ENCODE peak calls at places on chromosomes 13 and 19, in ten cellular contexts. E is body of pancreas; A is CD8-positive, alpha-beta memory T cell; Y is A549; W is sigmoid colon; B is CD8-positive, alpha-beta T cell; U is tibial artery; H is kidney; O is OCI-LY7; D is heart left ventricle. Q is an unnamed sample. For H3K4me1, the result is how much of the 10 kb centered on the place peaks cover.

GRCh38 chr19:10718205-10719196 is 622 bp downstream of the DNM2 start:
- DNase-seq in E (peak), A (peak), Y (no peak), W (no peak), B (peak), U (peak), H (peak), O (peak), D (peak), Q (peak)

GRCh38 chr19:1449467-1450442 is at the start of gene APC2:
- DNase-seq in E (no peak), A (peak), Y (peak), W (no peak), B (no peak), U (no peak), H (no peak), O (peak), D (no peak), Q (no peak)

GRCh38 chr19:18231775-18232174 is 5.5 kb upstream of the PDE4C start:
- DNase-seq in E (no peak), A (no peak), Y (no peak), W (no peak), B (no peak), U (no peak), H (no peak), O (peak), D (no peak), Q (no peak)

GRCh38 chr13:25806304-25806974 is 245.4 kb downstream of the SHISA2 start:
- DNase-seq in E (no peak), A (no peak), Y (no peak), W (no peak), B (no peak), U (no peak), H (no peak), O (no peak), D (no peak), Q (no peak)

GRCh38 chr13:46662690-46663089 is 109.7 kb downstream of the LRCH1 start:
- DNase-seq in E (no peak), A (no peak), Y (no peak), W (no peak), B (no peak), U (no peak), H (no peak), O (no peak), D (no peak), Q (no peak)

GRCh38 chr13:23455401-23456185 is 22.1 kb upstream of the SACS start:
- DNase-seq in E (no peak), A (no peak), Y (no peak), W (no peak), B (no peak), U (no peak), H (no peak), O (no peak), D (no peak), Q (no peak)

GRCh38 chr13:33123066-33123940 is 107.1 kb downstream of the KL start:
- DNase-seq in E (peak), A (no peak), Y (no peak), W (peak), B (no peak), U (peak), H (no peak), O (no peak), D (peak), Q (peak)

GRCh38 chr19:6739884-6740588 is 556 bp downstream of the TRIP10 start:
- DNase-seq in E (peak), A (peak), Y (peak), W (no peak), B (no peak), U (no peak), H (no peak), O (peak), D (peak), Q (peak)

GRCh38 chr19:18772620-18773587 is 18.2 kb downstream of the COMP start:
- DNase-seq in E (peak), A (no peak), Y (no peak), W (no peak), B (no peak), U (no peak), H (peak), O (no peak), D (no peak), Q (no peak)

GRCh38 chr13:27997904-27998522 is 9.5 kb upstream of the URAD start:
- DNase-seq in E (peak), A (no peak), Y (peak), W (no peak), B (no peak), U (no peak), H (no peak), O (peak), D (peak), Q (peak)

GRCh38 chr19:45470147-45471081 is 2.6 kb downstream of the FOSB start:
- DNase-seq in E (no peak), A (peak), Y (no peak), W (no peak), B (no peak), U (peak), H (peak), O (no peak), D (no peak), Q (no peak)

GRCh38 chr19:7973883-7974282 is 30.4 kb upstream of the TIMM44 start:
- DNase-seq in E (no peak), A (no peak), Y (no peak), W (no peak), B (no peak), U (no peak), H (peak), O (no peak), D (peak), Q (peak)

GRCh38 chr19:12676928-12677327 is 4.8 kb downstream of the DHPS start:
- DNase-seq in E (no peak), A (no peak), Y (no peak), W (no peak), B (no peak), U (no peak), H (no peak), O (no peak), D (no peak), Q (no peak)

GRCh38 chr19:18428837-18429674 is 8.9 kb downstream of the ISYNA1 start:
- DNase-seq in E (peak), A (peak), Y (peak), W (peak), B (peak), U (no peak), H (peak), O (peak), D (peak), Q (peak)

GRCh38 chr19:19202707-19203011 is 555 bp downstream of the NR2C2AP start:
- DNase-seq in E (no peak), A (no peak), Y (no peak), W (no peak), B (peak), U (no peak), H (no peak), O (peak), D (no peak), Q (no peak)

GRCh38 chr13:95793018-95793555 is 116.1 kb downstream of the DNAJC3 start:
- DNase-seq in E (no peak), A (no peak), Y (no peak), W (no peak), B (no peak), U (no peak), H (no peak), O (no peak), D (no peak), Q (no peak)

GRCh38 chr19:34778342-34778741 is 5.3 kb upstream of the ZNF599 start:
- DNase-seq in E (no peak), A (no peak), Y (no peak), W (no peak), B (no peak), U (no peak), H (no peak), O (no peak), D (no peak), Q (no peak)
- H3K4me1 ChIP-seq in E (under half), A (under half), Y (under half), W (under half), B (under half), U (under half), H (under half), O (under half), D (under half), Q (under half)

GRCh38 chr19:2555422-2556220 is 79.7 kb downstream of the GADD45B start:
- DNase-seq in E (no peak), A (no peak), Y (no peak), W (peak), B (no peak), U (no peak), H (peak), O (no peak), D (no peak), Q (peak)
- H3K4me1 ChIP-seq in E (under half), A (under half), Y (under half), W (under half), B (under half), U (under half), H (under half), O (under half), D (under half), Q (under half)

GRCh38 chr13:50080856-50081105 is 65.5 kb downstream of the KCNRG start:
- DNase-seq in E (no peak), A (peak), Y (no peak), W (no peak), B (no peak), U (no peak), H (no peak), O (no peak), D (no peak), Q (no peak)
- H3K4me1 ChIP-seq in E (under half), A (under half), Y (under half), W (half or more), B (under half), U (under half), H (under half), O (under half), D (under half), Q (half or more)

GRCh38 chr19:54333586-54334298 is 5.2 kb downstream of the LILRA4 start:
- DNase-seq in E (no peak), A (no peak), Y (no peak), W (no peak), B (no peak), U (no peak), H (no peak), O (no peak), D (no peak), Q (no peak)
- H3K4me1 ChIP-seq in E (under half), A (under half), Y (under half), W (under half), B (under half), U (under half), H (under half), O (under half), D (under half), Q (under half)

GRCh38 chr19:4012975-4013634 is 5.6 kb downstream of the PIAS4 start:
- DNase-seq in E (no peak), A (no peak), Y (no peak), W (peak), B (no peak), U (no peak), H (no peak), O (no peak), D (no peak), Q (no peak)
- H3K4me1 ChIP-seq in E (half or more), A (under half), Y (under half), W (half or more), B (under half), U (half or more), H (under half), O (under half), D (under half), Q (half or more)

GRCh38 chr13:97238432-97238831 is 16.3 kb downstream of the MBNL2 start:
- DNase-seq in E (no peak), A (no peak), Y (no peak), W (no peak), B (no peak), U (no peak), H (no peak), O (no peak), D (no peak), Q (no peak)
- H3K4me1 ChIP-seq in E (half or more), A (under half), Y (half or more), W (half or more), B (under half), U (half or more), H (half or more), O (under half), D (half or more), Q (half or more)

DNA sequence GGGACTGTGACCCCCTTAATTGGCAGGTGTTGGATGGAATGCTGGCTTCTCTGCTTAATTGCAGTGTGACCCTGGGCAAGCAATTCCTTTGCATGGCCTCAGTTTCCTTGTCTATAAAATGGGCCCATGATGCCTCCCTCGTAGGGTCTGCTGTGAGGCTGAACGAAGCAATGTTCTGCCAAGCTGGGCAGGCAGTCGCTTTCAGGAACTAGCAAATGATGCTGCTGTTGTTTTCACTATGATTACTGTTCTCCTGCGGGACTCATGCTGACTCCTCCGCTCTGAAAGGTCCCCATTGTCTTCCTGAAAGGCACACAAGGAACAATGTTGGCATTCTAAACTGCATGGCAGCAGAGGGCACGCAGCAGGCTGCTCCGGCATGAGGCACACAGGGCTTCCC is 6.8 kb downstream of the BICRA start:
- DNase-seq in E (no peak), A (no peak), Y (no peak), W (no peak), B (no peak), U (no peak), H (no peak), O (no peak), D (no peak), Q (no peak)
- H3K4me1 ChIP-seq in E (under half), A (under half), Y (under half), W (half or more), B (under half), U (half or more), H (under half), O (under half), D (under half), Q (half or more)

GRCh38 chr19:38030681-38031422 is 123.8 kb downstream of the SIPA1L3 start:
- DNase-seq in E (no peak), A (no peak), Y (no peak), W (no peak), B (no peak), U (no peak), H (peak), O (no peak), D (no peak), Q (no peak)

GRCh38 chr19:38025908-38026307 is 118.9 kb downstream of the SIPA1L3 start:
- DNase-seq in E (no peak), A (no peak), Y (no peak), W (no peak), B (no peak), U (no peak), H (peak), O (no peak), D (no peak), Q (no peak)

GRCh38 chr19:38031423-38031770 is 124.4 kb downstream of the SIPA1L3 start:
- DNase-seq in E (no peak), A (no peak), Y (no peak), W (no peak), B (no peak), U (no peak), H (no peak), O (no peak), D (no peak), Q (no peak)

GRCh38 chr19:38032151-38032550 is 125.1 kb downstream of the SIPA1L3 start:
- DNase-seq in E (no peak), A (no peak), Y (no peak), W (no peak), B (no peak), U (no peak), H (peak), O (no peak), D (no peak), Q (no peak)

GRCh38 chr19:38028913-38029565 is 122.0 kb downstream of the SIPA1L3 start:
- DNase-seq in E (no peak), A (no peak), Y (no peak), W (no peak), B (no peak), U (no peak), H (peak), O (no peak), D (no peak), Q (no peak)
- H3K4me1 ChIP-seq in E (under half), A (under half), Y (under half), W (under half), B (under half), U (under half), H (under half), O (under half), D (under half), Q (under half)